ENCODE peak calls at places on chromosomes 4 and X, in ten cellular contexts. K is colonic mucosa; Z is tibial nerve; T is cardiac muscle cell; I is CD4-positive, alpha-beta T cell; B is lower lobe of right lung; W is iPS DF 6.9; U is H1; A is tibial artery; R is uterus. F is an unnamed sample. For H3K27me3 and H3K9me3, the result is how much of the 10 kb centered on the place peaks cover.

GRCh38 chr4:103011378-103012025 is 8.0 kb downstream of the SLC9B1 start:
- DNase-seq in K (peak), Z (no peak), T (peak), I (no peak), B (peak), W (no peak), U (no peak), A (no peak), R (peak), F (no peak)

GRCh38 chr4:76571274-76571673 is 136.2 kb downstream of the SHROOM3 start:
- DNase-seq in K (no peak), Z (no peak), T (no peak), I (no peak), B (no peak), W (no peak), U (no peak), A (no peak), R (no peak), F (no peak)

GRCh38 chr4:42501624-42502401 is 104.5 kb downstream of the SHISA3 start:
- DNase-seq in K (no peak), Z (no peak), T (peak), I (no peak), B (no peak), W (no peak), U (no peak), A (no peak), R (no peak), F (no peak)

GRCh38 chr4:143433231-143433630 is 80.3 kb upstream of the SMARCA5 start:
- DNase-seq in K (no peak), Z (no peak), T (no peak), I (no peak), B (no peak), W (no peak), U (no peak), A (no peak), R (no peak), F (no peak)

GRCh38 chrX:129686422-129686948 is 31.7 kb upstream of the APLN start:
- DNase-seq in K (no peak), Z (peak), T (no peak), I (no peak), B (no peak), W (no peak), U (no peak), A (no peak), R (peak), F (no peak)

GRCh38 chr4:158371158-158371557 is 150.5 kb upstream of the RXFP1 start:
- DNase-seq in K (no peak), Z (no peak), T (no peak), I (no peak), B (no peak), W (no peak), U (no peak), A (no peak), R (no peak), F (no peak)

GRCh38 chrX:41047878-41048534 is 37.2 kb upstream of the USP9X start:
- DNase-seq in K (peak), Z (no peak), T (no peak), I (no peak), B (no peak), W (no peak), U (no peak), A (no peak), R (no peak), F (no peak)

GRCh38 chr4:1532549-1533395 is 126.5 kb upstream of the NKX1-1 start:
- DNase-seq in K (no peak), Z (no peak), T (no peak), I (no peak), B (peak), W (no peak), U (no peak), A (no peak), R (no peak), F (peak)

GRCh38 chr4:85913925-85914694 is 439.2 kb downstream of the ARHGAP24 start:
- DNase-seq in K (no peak), Z (no peak), T (no peak), I (no peak), B (no peak), W (no peak), U (no peak), A (no peak), R (no peak), F (no peak)

GRCh38 chr4:174437324-174437723 is 85.0 kb downstream of the HPGD start:
- DNase-seq in K (no peak), Z (no peak), T (no peak), I (no peak), B (no peak), W (no peak), U (no peak), A (no peak), R (no peak), F (no peak)

GRCh38 chrX:108537005-108537404 is 97.4 kb downstream of the COL4A5 start:
- DNase-seq in K (peak), Z (peak), T (peak), I (no peak), B (no peak), W (peak), U (no peak), A (no peak), R (no peak), F (no peak)

GRCh38 chrX:4706961-4707360 is 993.5 kb upstream of the PRKX start:
- DNase-seq in K (no peak), Z (no peak), T (no peak), I (no peak), B (no peak), W (no peak), U (no peak), A (no peak), R (no peak), F (no peak)

GRCh38 chr4:55355555-55355954 is 9.5 kb downstream of the SRD5A3 start:
- DNase-seq in K (no peak), Z (no peak), T (no peak), I (no peak), B (no peak), W (no peak), U (peak), A (no peak), R (no peak), F (no peak)

GRCh38 chr4:93897559-93897958 is 69.0 kb downstream of the ATOH1 start:
- DNase-seq in K (no peak), Z (no peak), T (peak), I (no peak), B (no peak), W (no peak), U (no peak), A (no peak), R (no peak), F (no peak)

GRCh38 chr4:185741795-185742194 is 70.2 kb downstream of the SORBS2 start:
- DNase-seq in K (no peak), Z (no peak), T (no peak), I (no peak), B (no peak), W (no peak), U (no peak), A (no peak), R (no peak), F (no peak)

GRCh38 chr4:120683902-120684540 is 238.5 kb downstream of the PRDM5 start:
- DNase-seq in K (no peak), Z (no peak), T (no peak), I (no peak), B (no peak), W (no peak), U (no peak), A (no peak), R (no peak), F (no peak)

GRCh38 chr4:105145913-105146285 is 777 bp upstream of the TET2 start:
- DNase-seq in K (peak), Z (no peak), T (peak), I (peak), B (peak), W (no peak), U (peak), A (peak), R (no peak), F (peak)

GRCh38 chr4:138007572-138007971 is 234.6 kb downstream of the SLC7A11 start:
- DNase-seq in K (no peak), Z (no peak), T (no peak), I (no peak), B (no peak), W (peak), U (no peak), A (no peak), R (no peak), F (no peak)

GRCh38 chr4:168715889-168716288 is 219.0 kb downstream of the PALLD start:
- DNase-seq in K (no peak), Z (no peak), T (no peak), I (no peak), B (no peak), W (no peak), U (no peak), A (no peak), R (no peak), F (no peak)

GRCh38 chrX:150446995-150447394 is 83.9 kb downstream of the MAMLD1 start:
- DNase-seq in K (no peak), Z (no peak), T (no peak), I (no peak), B (no peak), W (no peak), U (no peak), A (no peak), R (no peak), F (no peak)

GRCh38 chr4:165191253-165191652 is 16.1 kb upstream of the KLHL2 start:
- DNase-seq in K (no peak), Z (no peak), T (no peak), I (no peak), B (no peak), W (no peak), U (no peak), A (no peak), R (no peak), F (no peak)

GRCh38 chr4:26406346-26406975 is 83.8 kb downstream of the CCKAR start:
- DNase-seq in K (no peak), Z (no peak), T (no peak), I (no peak), B (no peak), W (no peak), U (no peak), A (no peak), R (no peak), F (no peak)

GRCh38 chrX:85111347-85111746 is 107.7 kb downstream of the APOOL start:
- DNase-seq in K (peak), Z (peak), T (peak), I (no peak), B (no peak), W (no peak), U (no peak), A (no peak), R (no peak), F (no peak)

GRCh38 chrX:44674906-44675305 is 132.2 kb upstream of the FUNDC1 start:
- DNase-seq in K (no peak), Z (no peak), T (no peak), I (no peak), B (no peak), W (no peak), U (no peak), A (no peak), R (no peak), F (no peak)

GRCh38 chr4:136637071-136637777 is 895.1 kb downstream of the PCDH18 start:
- DNase-seq in K (no peak), Z (no peak), T (peak), I (no peak), B (no peak), W (peak), U (peak), A (no peak), R (no peak), F (no peak)

GRCh38 chr4:180953572-180953971 is 1289.6 kb upstream of the TENM3 start:
- DNase-seq in K (no peak), Z (no peak), T (no peak), I (no peak), B (no peak), W (no peak), U (no peak), A (no peak), R (no peak), F (no peak)

GRCh38 chrX:38970845-38971244 is 169.6 kb downstream of the MID1IP1 start:
- DNase-seq in K (no peak), Z (no peak), T (no peak), I (no peak), B (no peak), W (no peak), U (no peak), A (no peak), R (no peak), F (no peak)

GRCh38 chrX:2769615-2770014 is 17.8 kb downstream of the XG start:
- DNase-seq in K (no peak), Z (no peak), T (no peak), I (no peak), B (no peak), W (no peak), U (no peak), A (no peak), R (no peak), F (no peak)
- H3K27ac ChIP-seq in K (no peak), Z (no peak), T (no peak), I (no peak), B (no peak), W (no peak), U (no peak), A (no peak), R (no peak), F (no peak)

GRCh38 chr4:183078634-183079033 is 20.4 kb upstream of the WWC2 start:
- DNase-seq in K (no peak), Z (no peak), T (no peak), I (no peak), B (no peak), W (no peak), U (no peak), A (no peak), R (no peak), F (no peak)

GRCh38 chr4:183082053-183082452 is 17.0 kb upstream of the WWC2 start:
- DNase-seq in K (no peak), Z (no peak), T (no peak), I (no peak), B (no peak), W (no peak), U (no peak), A (no peak), R (no peak), F (no peak)

GRCh38 chr4:183081116-183081469 is 18.0 kb upstream of the WWC2 start:
- DNase-seq in K (no peak), Z (no peak), T (no peak), I (no peak), B (no peak), W (no peak), U (no peak), A (no peak), R (no peak), F (no peak)

DNA sequence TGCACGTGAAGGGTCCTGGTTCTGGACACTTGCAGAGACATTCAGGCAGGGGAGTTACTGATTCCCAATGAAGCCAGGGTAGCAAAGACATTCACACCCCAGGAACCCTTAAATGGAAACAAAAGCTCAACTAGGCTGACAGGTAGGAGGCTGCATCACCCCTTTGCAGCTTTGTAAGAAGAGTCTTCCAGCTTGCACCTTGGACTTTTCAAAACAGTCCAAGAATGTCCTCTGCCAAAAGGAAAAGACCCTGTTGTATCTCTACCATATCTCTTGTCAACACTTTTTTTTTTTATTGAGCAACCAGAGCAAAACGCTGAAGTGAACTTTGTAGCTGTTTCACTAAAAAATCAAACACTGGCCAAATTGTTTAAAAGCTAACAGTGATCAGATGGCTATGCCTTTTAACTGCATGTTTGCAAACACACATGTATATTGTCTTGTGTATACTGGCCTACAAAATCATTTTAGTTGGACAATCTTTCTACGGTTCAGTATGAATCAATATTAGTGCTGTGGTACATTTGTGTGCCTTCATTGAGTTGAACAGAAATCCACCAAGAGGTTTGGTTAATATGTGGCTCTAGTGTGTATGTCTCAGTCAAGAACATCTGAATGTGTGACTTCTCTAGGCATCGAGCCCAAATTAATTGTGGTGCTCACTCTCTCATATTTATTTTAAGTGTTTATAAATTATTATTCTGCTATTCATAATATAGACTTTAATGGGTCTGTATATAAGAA is 18.5 kb upstream of the WWC2 start:
- DNase-seq in K (no peak), Z (no peak), T (no peak), I (no peak), B (no peak), W (no peak), U (no peak), A (no peak), R (no peak), F (no peak)
- H3K27me3 ChIP-seq in K (under half), Z (under half), T (under half), I (under half), B (under half), W (under half), U (under half), A (under half), R (under half), F (under half)

GRCh38 chrX:80556148-80556547 is 135.9 kb downstream of the TENT5D start:
- DNase-seq in K (no peak), Z (no peak), T (no peak), I (no peak), B (no peak), W (no peak), U (no peak), A (no peak), R (no peak), F (no peak)

GRCh38 chrX:80550722-80551121 is 130.5 kb downstream of the TENT5D start:
- DNase-seq in K (no peak), Z (no peak), T (peak), I (no peak), B (no peak), W (peak), U (peak), A (no peak), R (no peak), F (no peak)
- H3K9me3 ChIP-seq in K (under half), Z (under half), T (under half), I (under half), B (under half), W (under half), U (under half), A (under half), R (under half), F (under half)

GRCh38 chr4:83268491-83268890 is 16.1 kb downstream of the COQ2 start:
- DNase-seq in K (no peak), Z (no peak), T (no peak), I (no peak), B (no peak), W (no peak), U (no peak), A (no peak), R (no peak), F (no peak)

GRCh38 chr4:83266689-83267088 is 17.9 kb downstream of the COQ2 start:
- DNase-seq in K (no peak), Z (no peak), T (no peak), I (no peak), B (no peak), W (no peak), U (no peak), A (no peak), R (no peak), F (no peak)

GRCh38 chr4:83269256-83269655 is 15.3 kb downstream of the COQ2 start:
- DNase-seq in K (no peak), Z (no peak), T (no peak), I (no peak), B (no peak), W (no peak), U (no peak), A (no peak), R (no peak), F (no peak)

GRCh38 chr4:83267121-83267834 is 17.3 kb downstream of the COQ2 start:
- DNase-seq in K (no peak), Z (peak), T (no peak), I (no peak), B (no peak), W (no peak), U (no peak), A (peak), R (no peak), F (no peak)

DNA sequence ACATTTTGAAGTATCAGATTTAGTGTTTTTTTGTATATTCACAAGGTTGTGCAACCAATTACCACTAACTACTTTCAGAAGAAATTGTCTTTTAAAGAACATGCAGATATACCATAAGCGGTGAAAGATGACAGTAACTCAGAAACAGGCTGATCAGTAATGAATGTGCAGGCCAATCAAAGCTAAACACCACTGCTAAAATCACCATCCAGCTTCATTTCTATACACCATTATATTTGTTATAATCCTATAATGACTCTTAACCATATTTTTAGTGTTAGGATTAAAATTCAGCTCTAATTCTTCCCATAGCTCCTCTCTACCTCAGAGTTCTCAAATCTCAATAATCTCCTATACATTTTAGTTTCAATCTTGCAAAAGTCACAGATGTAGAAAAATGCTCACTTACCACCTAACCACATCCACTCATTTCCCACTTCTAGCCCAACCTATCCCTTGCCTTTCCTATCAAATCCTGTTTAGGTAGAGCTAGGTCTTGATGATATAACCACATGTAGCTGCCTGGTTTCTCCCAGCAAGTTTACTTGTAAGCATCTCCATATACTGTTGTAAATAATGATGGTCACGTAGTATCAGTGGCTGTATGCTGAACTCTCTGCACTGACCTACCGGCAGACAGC is 16.6 kb downstream of the COQ2 start:
- DNase-seq in K (no peak), Z (no peak), T (no peak), I (no peak), B (no peak), W (no peak), U (no peak), A (no peak), R (no peak), F (no peak)
- H3K27ac ChIP-seq in K (no peak), Z (no peak), T (no peak), I (no peak), B (no peak), W (no peak), U (no peak), A (no peak), R (no peak), F (no peak)

GRCh38 chrX:139206914-139207313 is 323.6 kb upstream of the F9 start:
- DNase-seq in K (no peak), Z (no peak), T (no peak), I (no peak), B (no peak), W (no peak), U (no peak), A (no peak), R (no peak), F (no peak)
- H3K27me3 ChIP-seq in K (under half), Z (under half), T (half or more), I (under half), B (under half), W (under half), U (half or more), A (under half), R (under half), F (under half)

GRCh38 chrX:100904433-100904832 is 24.3 kb downstream of the XKRX start:
- DNase-seq in K (no peak), Z (no peak), T (no peak), I (no peak), B (no peak), W (no peak), U (no peak), A (no peak), R (no peak), F (no peak)
- H3K9me3 ChIP-seq in K (under half), Z (under half), T (under half), I (under half), B (under half), W (under half), U (under half), A (under half), R (under half), F (under half)

GRCh38 chr4:153747406-153747805 is 12.4 kb downstream of the RNF175 start:
- DNase-seq in K (no peak), Z (no peak), T (no peak), I (no peak), B (no peak), W (no peak), U (no peak), A (no peak), R (no peak), F (no peak)

GRCh38 chr4:153750197-153750817 is 9.5 kb downstream of the RNF175 start:
- DNase-seq in K (peak), Z (peak), T (peak), I (peak), B (no peak), W (peak), U (peak), A (peak), R (no peak), F (peak)

DNA sequence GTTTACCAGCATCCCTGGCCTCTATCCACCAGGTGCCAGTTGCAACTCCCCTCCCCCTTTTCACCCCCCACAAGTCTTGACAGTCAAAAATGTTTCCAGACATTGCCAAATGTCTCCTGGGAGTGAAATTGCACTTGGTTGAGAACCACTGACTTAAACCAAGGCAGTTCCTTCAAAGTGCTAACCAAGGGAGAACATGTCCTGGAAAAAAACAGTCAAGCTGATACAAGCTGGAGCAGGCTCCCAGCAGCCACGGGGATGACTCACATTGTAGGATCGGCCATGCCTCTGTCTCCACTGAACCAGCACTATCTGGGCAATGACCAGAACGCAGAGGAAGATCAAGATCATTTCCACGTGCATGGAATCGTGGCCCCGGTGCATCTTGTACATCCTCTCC is 11.4 kb downstream of the RNF175 start:
- DNase-seq in K (no peak), Z (no peak), T (no peak), I (no peak), B (no peak), W (no peak), U (no peak), A (peak), R (no peak), F (no peak)
- H3K27ac ChIP-seq in K (no peak), Z (no peak), T (no peak), I (no peak), B (no peak), W (no peak), U (no peak), A (no peak), R (no peak), F (no peak)

GRCh38 chr4:3492741-3493719 is 29.9 kb downstream of the DOK7 start:
- DNase-seq in K (no peak), Z (no peak), T (no peak), I (no peak), B (no peak), W (no peak), U (no peak), A (no peak), R (no peak), F (no peak)
- H3K27me3 ChIP-seq in K (under half), Z (under half), T (under half), I (under half), B (half or more), W (under half), U (half or more), A (under half), R (under half), F (under half)